ENCODE peak calls at places on chromosomes 4 and X, in ten cellular contexts. X, Y, U, R, D, N, Q, B, G and P are unnamed samples.

GRCh38 chr4:78767350-78767749 is 8.8 kb upstream of the BMP2K start:
- DNase-seq in Y (no peak), B (no peak), G (no peak), N (no peak), D (no peak), U (no peak), X (no peak), R (no peak), Q (no peak), P (no peak)

GRCh38 chr4:158090323-158090722 is 82.5 kb downstream of the GASK1B start:
- DNase-seq in B (no peak), U (no peak), Y (no peak), Q (no peak), N (no peak), R (no peak), D (no peak), G (no peak), X (no peak), P (no peak)

GRCh38 chr4:16677545-16677944 is 220.9 kb downstream of the LDB2 start:
- DNase-seq in Q (no peak), N (no peak), Y (no peak), R (no peak), X (no peak), G (no peak), U (no peak), D (no peak), B (no peak), P (no peak)

GRCh38 chr4:98540803-98541202 is 117.6 kb downstream of the TSPAN5 start:
- DNase-seq in N (no peak), X (no peak), R (no peak), U (no peak), Q (no peak), G (peak), Y (no peak), B (no peak), D (no peak), P (no peak)

GRCh38 chrX:110852180-110852579 is 56.6 kb upstream of the CHRDL1 start:
- DNase-seq in B (no peak), X (no peak), G (peak), N (peak), Q (no peak), U (no peak), R (no peak), D (no peak), Y (no peak), P (no peak)

GRCh38 chrX:134780908-134781307 is 122.6 kb upstream of the PLAC1 start:
- DNase-seq in X (no peak), Q (no peak), B (no peak), D (no peak), U (no peak), R (no peak), Y (no peak), N (no peak), G (no peak), P (no peak)

GRCh38 chrX:12974217-12974796 is 603 bp upstream of the TMSB4X start:
- DNase-seq in U (peak), D (no peak), Y (peak), N (peak), Q (no peak), G (peak), R (peak), B (peak), X (no peak), P (no peak)

GRCh38 chr4:8387615-8388266 is 52.8 kb downstream of the ACOX3 start:
- DNase-seq in N (no peak), Y (no peak), R (no peak), Q (no peak), G (peak), B (no peak), D (no peak), X (no peak), U (no peak), P (no peak)

GRCh38 chr4:126582737-126583136 is 1050.0 kb upstream of the INTU start:
- DNase-seq in D (no peak), B (no peak), U (no peak), R (no peak), N (peak), Y (no peak), G (peak), X (no peak), Q (no peak), P (no peak)

GRCh38 chr4:42280327-42281095 is 116.8 kb upstream of the SHISA3 start:
- DNase-seq in X (no peak), N (peak), Y (no peak), R (peak), D (no peak), Q (no peak), B (peak), U (no peak), G (peak), P (no peak)

GRCh38 chr4:89254847-89255246 is 52.8 kb downstream of the GPRIN3 start:
- DNase-seq in R (no peak), N (peak), D (peak), Q (no peak), G (peak), X (peak), Y (no peak), U (no peak), B (peak), P (no peak)

GRCh38 chr4:113636877-113637276 is 124.7 kb downstream of the CAMK2D start:
- DNase-seq in D (peak), N (peak), R (peak), Q (no peak), B (peak), X (peak), Y (no peak), U (no peak), G (no peak), P (no peak)

GRCh38 chrX:27599928-27600327 is 9.8 kb downstream of the DCAF8L2 start:
- DNase-seq in G (peak), N (peak), B (no peak), Q (no peak), R (no peak), Y (no peak), D (no peak), X (no peak), U (no peak), P (no peak)

GRCh38 chr4:74433541-74434172 is 11.3 kb upstream of the AREG start:
- DNase-seq in X (no peak), B (no peak), Q (no peak), N (no peak), U (no peak), G (no peak), R (peak), D (no peak), Y (no peak), P (no peak)

GRCh38 chr4:145843148-145843547 is 95.5 kb downstream of the ZNF827 start:
- DNase-seq in N (peak), G (peak), U (no peak), R (peak), Y (no peak), D (no peak), Q (no peak), B (no peak), X (no peak), P (no peak)

GRCh38 chrX:50081282-50081955 is 119.4 kb downstream of the AKAP4 start:
- DNase-seq in G (peak), Q (no peak), B (peak), N (peak), Y (no peak), D (no peak), U (no peak), X (no peak), R (peak), P (no peak)

GRCh38 chrX:107272431-107272921 is 66.1 kb downstream of the DNAAF6 start:
- DNase-seq in D (no peak), X (no peak), U (no peak), Q (no peak), R (no peak), N (no peak), B (peak), Y (no peak), G (peak), P (no peak)

GRCh38 chrX:24253030-24253429 is 60.8 kb downstream of the SUPT20HL2 start:
- DNase-seq in U (no peak), Q (no peak), D (no peak), Y (no peak), R (no peak), G (no peak), N (no peak), B (no peak), X (no peak), P (no peak)

GRCh38 chr4:150005537-150005936 is 72.7 kb upstream of the DCLK2 start:
- DNase-seq in N (no peak), U (no peak), B (no peak), X (no peak), Y (no peak), Q (no peak), R (no peak), G (no peak), D (no peak), P (no peak)

GRCh38 chr4:150859435-150859834 is 155.6 kb downstream of the LRBA start:
- DNase-seq in D (no peak), Q (no peak), U (no peak), B (no peak), R (no peak), Y (no peak), G (no peak), X (no peak), N (no peak), P (no peak)

GRCh38 chrX:110003167-110004156 is 548 bp downstream of the TMEM164 start:
- DNase-seq in X (no peak), Y (peak), D (no peak), N (peak), R (no peak), Q (no peak), U (no peak), G (no peak), B (peak), P (no peak)

GRCh38 chr4:165628572-165628971 is 244.5 kb upstream of the TLL1 start:
- DNase-seq in R (no peak), X (no peak), B (no peak), D (no peak), G (peak), Y (no peak), U (no peak), N (no peak), Q (no peak), P (no peak)

GRCh38 chr4:187128226-187128625 is 404.6 kb upstream of the FAT1 start:
- DNase-seq in X (no peak), Q (no peak), G (peak), U (no peak), Y (no peak), B (no peak), R (no peak), N (no peak), D (no peak), P (no peak)

GRCh38 chrX:2334237-2334636 is 166.5 kb downstream of the DHRSX start:
- DNase-seq in X (no peak), G (no peak), U (no peak), B (peak), Y (no peak), Q (no peak), N (no peak), R (no peak), D (no peak), P (no peak)

GRCh38 chr4:158729716-158730559 is 6.7 kb upstream of the PPID start:
- DNase-seq in D (peak), G (peak), Q (no peak), Y (peak), X (peak), U (peak), B (peak), N (peak), R (peak), P (no peak)

GRCh38 chrX:153984351-153985178 is 12.0 kb downstream of the TMEM187 start:
- DNase-seq in B (no peak), X (no peak), N (no peak), D (no peak), Y (no peak), G (no peak), Q (no peak), U (no peak), R (peak), P (no peak)

GRCh38 chr4:124018383-124019317 is 622.1 kb downstream of the SPRY1 start:
- DNase-seq in N (peak), X (no peak), U (peak), D (no peak), R (peak), Y (no peak), G (no peak), Q (no peak), B (no peak), P (no peak)